ENCODE peak calls at places on chromosomes 3 and 15, in ten cellular contexts. H, E, M, D, B, Y, I, N, T and G are unnamed samples.

GRCh38 chr15:79977431-79977940 is 6.5 kb upstream of the BCL2A1 start:
- DNase-seq in B (no peak), I (no peak), T (no peak), E (no peak), M (no peak), N (peak), H (peak), D (no peak), Y (no peak), G (no peak)

GRCh38 chr3:151770941-151771340 is 37.2 kb downstream of the AADACL2 start:
- DNase-seq in T (peak), I (no peak), M (peak), D (no peak), E (peak), B (no peak), N (no peak), H (peak), Y (peak), G (peak)

GRCh38 chr3:106365061-106365691 is 496.4 kb upstream of the CBLB start:
- DNase-seq in T (no peak), I (no peak), Y (no peak), B (no peak), M (no peak), N (no peak), E (no peak), D (no peak), H (no peak), G (no peak)

GRCh38 chr15:48928877-48929538 is 34.7 kb downstream of the SHC4 start:
- DNase-seq in D (no peak), H (no peak), Y (no peak), N (no peak), E (peak), I (no peak), M (peak), T (no peak), B (no peak), G (peak)

GRCh38 chr3:168085491-168086119 is 10.1 kb downstream of the GOLIM4 start:
- DNase-seq in E (no peak), T (no peak), M (no peak), H (no peak), N (no peak), Y (no peak), B (no peak), D (no peak), I (no peak), G (peak)

GRCh38 chr3:123652346-123652984 is 67.6 kb upstream of the HACD2 start:
- DNase-seq in D (no peak), Y (peak), I (peak), T (peak), H (peak), E (peak), N (peak), M (peak), B (peak), G (peak)

GRCh38 chr3:187041362-187042061 is 97.8 kb downstream of the RPL39L start:
- DNase-seq in E (peak), Y (no peak), I (no peak), N (no peak), M (peak), H (peak), B (no peak), D (no peak), T (no peak), G (no peak)

GRCh38 chr3:65575376-65575840 is 463.3 kb downstream of the MAGI1 start:
- DNase-seq in Y (no peak), H (peak), N (no peak), D (no peak), M (peak), I (no peak), B (no peak), E (peak), T (peak), G (peak)

GRCh38 chr15:79373068-79373467 is 59.1 kb upstream of the MINAR1 start:
- DNase-seq in T (no peak), B (no peak), I (no peak), D (no peak), H (no peak), N (no peak), M (peak), E (peak), Y (no peak), G (no peak)

GRCh38 chr3:171165986-171166385 is 139.5 kb upstream of the SLC2A2 start:
- DNase-seq in D (no peak), M (no peak), H (no peak), E (peak), Y (no peak), N (no peak), T (no peak), B (no peak), I (no peak), G (peak)

GRCh38 chr3:94004301-94004910 is 24.0 kb downstream of the STX19 start:
- DNase-seq in M (peak), T (peak), B (no peak), I (no peak), D (no peak), N (peak), H (peak), E (peak), Y (no peak), G (peak)

GRCh38 chr3:40717471-40717870 is 192.7 kb downstream of the ZNF621 start:
- DNase-seq in Y (no peak), N (no peak), T (no peak), B (no peak), H (no peak), D (no peak), E (no peak), I (no peak), M (no peak), G (no peak)

GRCh38 chr15:49134683-49135341 is 20.6 kb downstream of the COPS2 start:
- DNase-seq in M (peak), Y (no peak), H (peak), T (no peak), E (peak), B (no peak), I (no peak), N (no peak), D (no peak), G (no peak)

GRCh38 chr3:109098245-109098644 is 19.7 kb downstream of the MORC1 start:
- DNase-seq in Y (no peak), D (no peak), T (peak), I (no peak), E (no peak), B (peak), N (no peak), M (no peak), H (peak), G (no peak)